ENCODE peak calls at places on chromosomes 5 and 9, in six cellular contexts. One of them, this sample, is unnamed.

GRCh38 chr9:34685591-34685990 is 5.5 kb downstream of the CCL19 start:
- DNase-seq in ELF-1: no peak
- DNase-seq in GM12865: no peak
- DNase-seq in AG08396: no peak
- DNase-seq in activated T-helper 9 cell treated with anti-CD3 and anti-CD28 coated beads, Interleukin-2, amount 50 U/mL, for 16 hours: no peak
- DNase-seq in fibroblast of mammary gland: peak
- DNase-seq in this sample: no peak

GRCh38 chr5:167796636-167797035 is 494.8 kb upstream of the WWC1 start:
- DNase-seq in ELF-1: no peak
- DNase-seq in GM12865: no peak
- DNase-seq in AG08396: no peak
- DNase-seq in activated T-helper 9 cell treated with anti-CD3 and anti-CD28 coated beads, Interleukin-2, amount 50 U/mL, for 16 hours: no peak
- DNase-seq in fibroblast of mammary gland: no peak
- DNase-seq in this sample: no peak

GRCh38 chr9:70260007-70260443 is 1.2 kb downstream of the SMC5 start:
- DNase-seq in ELF-1: peak
- DNase-seq in GM12865: no peak
- DNase-seq in AG08396: no peak
- DNase-seq in activated T-helper 9 cell treated with anti-CD3 and anti-CD28 coated beads, Interleukin-2, amount 50 U/mL, for 16 hours: no peak
- DNase-seq in fibroblast of mammary gland: peak
- DNase-seq in this sample: no peak

GRCh38 chr5:61450880-61451279 is 118.8 kb downstream of the ZSWIM6 start:
- DNase-seq in ELF-1: no peak
- DNase-seq in GM12865: no peak
- DNase-seq in AG08396: peak
- DNase-seq in activated T-helper 9 cell treated with anti-CD3 and anti-CD28 coated beads, Interleukin-2, amount 50 U/mL, for 16 hours: no peak
- DNase-seq in fibroblast of mammary gland: peak
- DNase-seq in this sample: no peak

GRCh38 chr5:95027151-95027721 is 257.7 kb downstream of the MCTP1 start:
- DNase-seq in ELF-1: no peak
- DNase-seq in GM12865: peak
- DNase-seq in AG08396: no peak
- DNase-seq in activated T-helper 9 cell treated with anti-CD3 and anti-CD28 coated beads, Interleukin-2, amount 50 U/mL, for 16 hours: no peak
- DNase-seq in fibroblast of mammary gland: no peak
- DNase-seq in this sample: no peak

GRCh38 chr9:136629879-136630661 is 32.6 kb upstream of the EGFL7 start:
- DNase-seq in ELF-1: peak
- DNase-seq in GM12865: peak
- DNase-seq in AG08396: peak
- DNase-seq in activated T-helper 9 cell treated with anti-CD3 and anti-CD28 coated beads, Interleukin-2, amount 50 U/mL, for 16 hours: peak
- DNase-seq in fibroblast of mammary gland: peak
- DNase-seq in this sample: peak

GRCh38 chr9:13110766-13111400 is 168.6 kb downstream of the MPDZ start:
- DNase-seq in ELF-1: no peak
- DNase-seq in GM12865: no peak
- DNase-seq in AG08396: no peak
- DNase-seq in activated T-helper 9 cell treated with anti-CD3 and anti-CD28 coated beads, Interleukin-2, amount 50 U/mL, for 16 hours: no peak
- DNase-seq in fibroblast of mammary gland: peak
- DNase-seq in this sample: no peak

GRCh38 chr5:122099060-122099790 is 21.2 kb upstream of the LOX start:
- DNase-seq in ELF-1: peak
- DNase-seq in GM12865: no peak
- DNase-seq in AG08396: peak
- DNase-seq in activated T-helper 9 cell treated with anti-CD3 and anti-CD28 coated beads, Interleukin-2, amount 50 U/mL, for 16 hours: no peak
- DNase-seq in fibroblast of mammary gland: peak
- DNase-seq in this sample: no peak

GRCh38 chr9:128882677-128883590 is 1.0 kb downstream of the LRRC8A start:
- DNase-seq in ELF-1: peak
- DNase-seq in GM12865: no peak
- DNase-seq in AG08396: no peak
- DNase-seq in activated T-helper 9 cell treated with anti-CD3 and anti-CD28 coated beads, Interleukin-2, amount 50 U/mL, for 16 hours: no peak
- DNase-seq in fibroblast of mammary gland: peak
- DNase-seq in this sample: no peak

GRCh38 chr5:2764581-2764980 is 13.1 kb upstream of the IRX2 start:
- DNase-seq in ELF-1: no peak
- DNase-seq in GM12865: no peak
- DNase-seq in AG08396: no peak
- DNase-seq in activated T-helper 9 cell treated with anti-CD3 and anti-CD28 coated beads, Interleukin-2, amount 50 U/mL, for 16 hours: no peak
- DNase-seq in fibroblast of mammary gland: no peak
- DNase-seq in this sample: no peak

GRCh38 chr9:80839821-80840670 is 849.3 kb downstream of the TLE1 start:
- DNase-seq in ELF-1: no peak
- DNase-seq in GM12865: no peak
- DNase-seq in AG08396: no peak
- DNase-seq in activated T-helper 9 cell treated with anti-CD3 and anti-CD28 coated beads, Interleukin-2, amount 50 U/mL, for 16 hours: no peak
- DNase-seq in fibroblast of mammary gland: no peak
- DNase-seq in this sample: no peak

GRCh38 chr5:945691-946541 is 53.2 kb downstream of the TRIP13 start:
- DNase-seq in ELF-1: peak
- DNase-seq in GM12865: no peak
- DNase-seq in AG08396: no peak
- DNase-seq in activated T-helper 9 cell treated with anti-CD3 and anti-CD28 coated beads, Interleukin-2, amount 50 U/mL, for 16 hours: no peak
- DNase-seq in fibroblast of mammary gland: no peak
- DNase-seq in this sample: no peak

GRCh38 chr5:37938086-37938852 is 98.4 kb upstream of the GDNF start:
- DNase-seq in ELF-1: no peak
- DNase-seq in GM12865: no peak
- DNase-seq in AG08396: no peak
- DNase-seq in activated T-helper 9 cell treated with anti-CD3 and anti-CD28 coated beads, Interleukin-2, amount 50 U/mL, for 16 hours: no peak
- DNase-seq in fibroblast of mammary gland: no peak
- DNase-seq in this sample: no peak

This sample was measured in CD4-positive, alpha-beta T cell.